ENCODE peak calls at places on chromosomes 6 and 20, in four cellular contexts. Y is HCT116, H is K562, M is HepG2. U is an unnamed sample.

GRCh38 chr20:39954585-39954984 is 734.5 kb downstream of the MAFB start:
- DNase-seq in Y (no peak), H (no peak), M (no peak), U (no peak)

GRCh38 chr20:63519765-63520593 is 586 bp upstream of the PPDPF start:
- DNase-seq in Y (no peak), H (peak), M (no peak), U (no peak)

GRCh38 chr6:54299542-54300269 is 8.5 kb upstream of the TINAG start:
- DNase-seq in Y (no peak), H (no peak), M (no peak), U (no peak)

GRCh38 chr6:106339334-106340029 is 13.9 kb upstream of the ATG5 start:
- DNase-seq in Y (peak), H (peak), M (peak), U (peak)

GRCh38 chr6:158852312-158853071 is 33.3 kb upstream of the EZR start:
- DNase-seq in Y (no peak), H (no peak), M (no peak), U (no peak)

GRCh38 chr6:11855743-11856142 is 77.1 kb upstream of the ADTRP start:
- DNase-seq in Y (no peak), H (no peak), M (no peak), U (no peak)

GRCh38 chr6:14943116-14943515 is 302.8 kb upstream of the JARID2 start:
- DNase-seq in Y (no peak), H (no peak), M (no peak), U (no peak)

GRCh38 chr6:49964064-49964463 is at the start of gene DEFB114:
- DNase-seq in Y (no peak), H (no peak), M (no peak), U (no peak)

GRCh38 chr6:77454386-77454785 is 8.9 kb downstream of the HTR1B start:
- DNase-seq in Y (no peak), H (no peak), M (no peak), U (no peak)

GRCh38 chr20:43432498-43432897 is 25.2 kb upstream of the SRSF6 start:
- DNase-seq in Y (no peak), H (no peak), M (no peak), U (no peak)

GRCh38 chr6:78308025-78308424 is 559.3 kb upstream of the IRAK1BP1 start:
- DNase-seq in Y (peak), H (no peak), M (no peak), U (no peak)

DNA sequence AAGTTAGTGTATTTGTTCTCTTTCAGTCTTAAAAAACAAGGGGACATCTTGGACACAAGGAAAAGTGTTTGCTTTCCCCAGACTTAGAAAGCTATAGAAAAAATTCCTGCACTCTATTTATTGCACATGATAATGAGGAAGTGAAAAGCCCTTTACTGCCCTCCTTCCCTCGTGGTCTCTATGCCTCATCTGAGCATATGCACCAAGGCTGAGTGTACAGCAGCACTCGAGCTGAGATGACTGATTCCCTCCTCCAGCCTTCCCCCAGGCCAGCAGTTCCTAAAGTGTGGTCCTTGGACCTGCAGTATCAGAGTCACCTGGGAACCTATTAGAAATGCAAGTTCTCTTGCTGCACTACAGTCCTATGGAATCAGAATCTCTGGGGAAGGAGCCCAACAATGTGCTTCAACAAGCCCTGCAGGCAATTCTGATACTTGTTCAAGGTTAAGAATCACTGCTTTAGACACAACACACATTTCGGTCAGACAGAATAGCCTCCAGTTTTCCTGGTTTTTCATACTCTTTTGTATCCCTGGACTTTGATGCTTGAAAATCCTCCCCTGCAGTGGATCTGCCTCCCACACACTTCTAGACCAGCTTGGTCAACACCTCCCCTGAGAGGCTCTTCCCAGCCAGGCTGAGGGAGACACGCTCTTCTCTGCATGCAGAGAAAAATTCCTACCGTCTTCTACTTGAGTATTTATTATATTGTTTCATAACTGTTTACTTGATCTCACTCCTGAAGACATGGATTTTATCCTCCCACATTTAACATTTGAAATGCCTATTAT is 14.1 kb upstream of the LAMP5 start:
- DNase-seq in Y (no peak), H (no peak), M (no peak), U (no peak)
- TF ChIP-seq TCF7L2 in Y (no peak), H (no peak), M (no peak), U (no peak)

DNA sequence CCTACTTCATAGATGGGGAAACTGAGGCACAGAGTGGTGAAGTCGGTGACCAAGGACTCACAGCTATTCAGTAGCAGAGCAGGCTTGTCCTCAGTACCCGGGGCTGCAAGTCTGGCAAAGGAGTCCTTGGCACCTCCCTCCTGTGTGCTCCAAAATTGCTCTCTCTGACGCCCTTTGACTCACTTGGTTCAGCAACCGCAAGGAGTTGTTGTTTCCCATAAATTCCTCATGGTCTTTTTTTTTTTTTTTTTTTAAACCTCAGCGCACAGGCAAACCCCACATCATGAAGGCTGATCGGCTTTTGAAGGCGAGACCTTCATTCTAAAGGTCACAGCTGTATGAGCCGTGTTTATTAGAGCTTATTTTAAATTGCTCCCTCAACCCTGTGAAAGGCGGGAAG is 143.2 kb downstream of the CEBPB start:
- DNase-seq in Y (no peak), H (no peak), M (no peak), U (no peak)
- TF ChIP-seq TCF7L2 in Y (no peak), H (no peak), M (no peak), U (no peak)

GRCh38 chr20:20212675-20213096 is 155.2 kb upstream of the INSM1 start:
- DNase-seq in Y (no peak), H (no peak), M (no peak), U (no peak)

GRCh38 chr20:20210943-20211273 is 157.0 kb upstream of the INSM1 start:
- DNase-seq in Y (no peak), H (no peak), M (no peak), U (no peak)

GRCh38 chr20:20213722-20214121 is 154.2 kb upstream of the INSM1 start:
- DNase-seq in Y (no peak), H (no peak), M (no peak), U (no peak)

GRCh38 chr20:20211274-20211987 is 156.5 kb upstream of the INSM1 start:
- DNase-seq in Y (no peak), H (no peak), M (no peak), U (no peak)

GRCh38 chr20:20211988-20212518 is 155.9 kb upstream of the INSM1 start:
- DNase-seq in Y (no peak), H (no peak), M (no peak), U (no peak)
- TF ChIP-seq TCF7L2 in Y (no peak), H (no peak), M (no peak), U (no peak)

GRCh38 chr6:117448011-117448410 is 22.3 kb upstream of the ROS1 start:
- DNase-seq in Y (no peak), H (no peak), M (no peak), U (no peak)
- TF ChIP-seq TCF7L2 in Y (no peak), H (no peak), M (no peak), U (no peak)

GRCh38 chr6:52417675-52418111 is 2.4 kb upstream of the EFHC1 start:
- DNase-seq in Y (no peak), H (peak), M (peak), U (no peak)
- TF ChIP-seq TCF7L2 in Y (no peak), H (no peak), M (no peak), U (no peak)

U was measured in Panc1.